ENCODE peak calls at places on chromosomes 7 and 10, in six cellular contexts. L, S, Y, F, K and G are unnamed samples.

GRCh38 chr10:34959786-34960185 is 130.4 kb downstream of the CUL2 start:
- DNase-seq in K (no peak), S (no peak), Y (no peak), L (no peak), F (no peak), G (no peak)

GRCh38 chr10:43823237-43823605 is 174.5 kb upstream of the ZNF32 start:
- DNase-seq in Y (no peak), S (no peak), K (no peak), F (no peak), L (no peak), G (no peak)

GRCh38 chr7:127793582-127793981 is 141.6 kb downstream of the SND1 start:
- DNase-seq in Y (no peak), K (no peak), F (no peak), L (no peak), S (no peak), G (no peak)

GRCh38 chr7:8638076-8638475 is 204.7 kb downstream of the NXPH1 start:
- DNase-seq in K (no peak), L (no peak), Y (no peak), F (no peak), S (no peak), G (no peak)

GRCh38 chr7:46321556-46322205 is 400.6 kb upstream of the IGFBP3 start:
- DNase-seq in F (no peak), Y (no peak), L (peak; percentile 68), K (no peak), S (peak; percentile 93), G (peak; percentile 81)

GRCh38 chr7:22476822-22477221 is 23.2 kb downstream of the STEAP1B start:
- DNase-seq in Y (no peak), K (no peak), L (no peak), F (no peak), S (no peak), G (no peak)

GRCh38 chr7:70093496-70093895 is 495.2 kb downstream of the AUTS2 start:
- DNase-seq in K (no peak), Y (no peak), L (no peak), F (no peak), S (no peak), G (no peak)

GRCh38 chr10:124639646-124640045 is 104.5 kb downstream of the FAM53B start:
- DNase-seq in K (peak; percentile 46), Y (no peak), S (no peak), F (no peak), L (no peak), G (no peak)

GRCh38 chr10:25080880-25081581 is 64.6 kb downstream of the THNSL1 start:
- DNase-seq in Y (peak; percentile 9), K (no peak), F (peak; percentile 50), L (peak; percentile 92), S (peak; percentile 90), G (peak; percentile 77)

GRCh38 chr7:151948039-151948438 is 8.2 kb upstream of the GALNTL5 start:
- DNase-seq in L (no peak), Y (no peak), S (no peak), F (no peak), K (no peak), G (no peak)

GRCh38 chr10:93062499-93063216 is 2.1 kb downstream of the CYP26C1 start:
- DNase-seq in L (peak; percentile 44), Y (no peak), S (peak; percentile 56), K (no peak), F (peak; percentile 65), G (no peak)

GRCh38 chr10:120963587-120964220 is 112.5 kb downstream of the WDR11 start:
- DNase-seq in K (no peak), L (no peak), S (no peak), F (no peak), Y (no peak), G (no peak)

GRCh38 chr7:87216701-87217508 is 2.6 kb downstream of the TMEM243 start:
- DNase-seq in S (no peak), Y (no peak), K (no peak), L (no peak), F (no peak), G (no peak)

GRCh38 chr10:129759214-129760002 is 204.7 kb downstream of the EBF3 start:
- DNase-seq in S (no peak), Y (no peak), L (no peak), K (no peak), F (no peak), G (no peak)

GRCh38 chr10:101986277-101986971 is 69.5 kb downstream of the ARMH3 start:
- DNase-seq in S (peak; percentile 71), L (peak; percentile 53), K (peak; percentile 73), F (no peak), Y (no peak), G (no peak)

GRCh38 chr7:139358541-139359365 is 941 bp upstream of the LUC7L2 start:
- DNase-seq in Y (no peak), K (no peak), F (peak; percentile 43), S (peak; percentile 44), L (peak; percentile 31), G (no peak)

GRCh38 chr10:26743091-26743490 is 45.6 kb downstream of the PDSS1 start:
- DNase-seq in F (no peak), S (no peak), L (no peak), K (no peak), Y (no peak), G (no peak)

GRCh38 chr10:16611037-16611436 is 89.4 kb upstream of the C1QL3 start:
- DNase-seq in S (peak; percentile 3), F (no peak), L (peak; percentile 7), Y (no peak), K (no peak), G (no peak)

GRCh38 chr10:6052247-6053221 is 9.6 kb downstream of the IL2RA start:
- DNase-seq in K (peak; percentile 55), F (peak; percentile 70), Y (peak; percentile 25), L (no peak), S (no peak), G (no peak)

GRCh38 chr7:127034171-127034806 is 218.5 kb downstream of the GRM8 start:
- DNase-seq in K (no peak), Y (no peak), S (no peak), F (no peak), L (no peak), G (no peak)

GRCh38 chr10:96306516-96306915 is 2.3 kb downstream of the DNTT start:
- DNase-seq in K (peak; percentile 70), S (no peak), Y (no peak), F (peak; percentile 7), L (no peak), G (no peak)

GRCh38 chr10:132360766-132361447 is 28.9 kb downstream of the LRRC27 start:
- DNase-seq in Y (no peak), F (peak; percentile 35), S (no peak), L (no peak), K (peak; percentile 82), G (no peak)

GRCh38 chr7:47327698-47328391 is 254.1 kb downstream of the TNS3 start:
- DNase-seq in S (peak; percentile 85), Y (no peak), L (peak; percentile 78), K (peak; percentile 92), F (no peak), G (peak; percentile 73)

GRCh38 chr7:3922175-3922635 is 621.2 kb downstream of the SDK1 start:
- DNase-seq in F (no peak), Y (no peak), K (no peak), S (peak; percentile 98), L (peak; percentile 93), G (peak; percentile 99)

GRCh38 chr7:6614941-6615737 is at the start of gene ZNF853:
- DNase-seq in K (no peak), Y (no peak), S (no peak), F (no peak), L (no peak), G (no peak)

GRCh38 chr7:155299539-155300202 is 2.0 kb downstream of the INSIG1 start:
- DNase-seq in Y (no peak), L (peak; percentile 62), K (no peak), F (no peak), S (peak; percentile 35), G (no peak)

GRCh38 chr7:105399043-105399725 is 10.5 kb upstream of the SRPK2 start:
- DNase-seq in K (no peak), F (no peak), L (peak; percentile 71), S (peak; percentile 61), Y (no peak), G (no peak)